ENCODE peak calls at places on chromosomes 5 and 9, in four cellular contexts. K, Q, N and V are unnamed samples.

GRCh38 chr5:41973087-41973486 is 48.0 kb downstream of the FBXO4 start:
- DNase-seq in N (no peak), K (no peak), Q (no peak), V (no peak)

GRCh38 chr9:116190997-116191396 is 37.4 kb downstream of the PAPPA start:
- DNase-seq in N (no peak), K (no peak), Q (no peak), V (peak; percentile 97)

GRCh38 chr5:87034562-87034961 is 233.1 kb upstream of the RASA1 start:
- DNase-seq in K (no peak), Q (no peak), N (no peak), V (no peak)

GRCh38 chr5:112419050-112419595 is at the start of gene EPB41L4A:
- DNase-seq in Q (peak; percentile 58), K (no peak), N (no peak), V (no peak)

GRCh38 chr5:162436055-162436454 is 368.5 kb downstream of the GABRG2 start:
- DNase-seq in N (no peak), K (no peak), Q (no peak), V (no peak)

GRCh38 chr5:100430268-100430900 is 104.8 kb upstream of the FAM174A start:
- DNase-seq in N (peak; percentile 2), Q (peak; percentile 75), K (peak; percentile 53), V (peak; percentile 4)

GRCh38 chr9:106467113-106467846 is 395.7 kb upstream of the ZNF462 start:
- DNase-seq in N (no peak), Q (no peak), K (no peak), V (no peak)

GRCh38 chr9:96859461-96860198 is 5.3 kb upstream of the ZNF782 start:
- DNase-seq in Q (no peak), K (no peak), N (peak; percentile 61), V (peak; percentile 81)

GRCh38 chr5:59660737-59661136 is 232.8 kb downstream of the PDE4D start:
- DNase-seq in Q (peak; percentile 11), N (no peak), K (peak; percentile 33), V (no peak)

GRCh38 chr5:158435161-158435616 is 576.2 kb upstream of the CLINT1 start:
- DNase-seq in K (peak; percentile 68), N (peak; percentile 8), Q (no peak), V (peak; percentile 71)